ENCODE peak calls at places on chromosomes 3 and 15, in ten cellular contexts. G, Z, C, Y, D, L, O, A, P and T are unnamed samples.

GRCh38 chr3:98274914-98275313 is 7.4 kb upstream of the OR5H2 start:
- DNase-seq in G (no peak), Z (no peak), C (no peak), Y (no peak), D (no peak), L (no peak), O (no peak), A (no peak), P (no peak), T (no peak)

GRCh38 chr15:64985382-64986033 is 4.2 kb downstream of the SPG21 start:
- DNase-seq in G (peak), Z (no peak), C (no peak), Y (no peak), D (no peak), L (no peak), O (no peak), A (no peak), P (no peak), T (no peak)

GRCh38 chr15:68594533-68595259 is 15.9 kb downstream of the CORO2B start:
- DNase-seq in G (no peak), Z (no peak), C (no peak), Y (no peak), D (no peak), L (no peak), O (no peak), A (no peak), P (no peak), T (no peak)

GRCh38 chr3:66554178-66554577 is 53.4 kb upstream of the LRIG1 start:
- DNase-seq in G (peak), Z (no peak), C (no peak), Y (no peak), D (no peak), L (no peak), O (no peak), A (no peak), P (no peak), T (no peak)

GRCh38 chr3:112132975-112133448 is at the start of gene GCSAM:
- DNase-seq in G (no peak), Z (no peak), C (no peak), Y (peak), D (no peak), L (no peak), O (no peak), A (peak), P (no peak), T (no peak)

GRCh38 chr3:66396888-66397287 is 103.9 kb downstream of the LRIG1 start:
- DNase-seq in G (no peak), Z (no peak), C (no peak), Y (no peak), D (no peak), L (no peak), O (no peak), A (no peak), P (no peak), T (no peak)

GRCh38 chr15:45638641-45639040 is 3.8 kb downstream of the SQOR start:
- DNase-seq in G (peak), Z (no peak), C (no peak), Y (no peak), D (no peak), L (no peak), O (no peak), A (no peak), P (no peak), T (no peak)

GRCh38 chr3:119333773-119334492 is 39.8 kb downstream of the ARHGAP31 start:
- DNase-seq in G (no peak), Z (no peak), C (no peak), Y (no peak), D (no peak), L (no peak), O (no peak), A (no peak), P (no peak), T (no peak)

GRCh38 chr3:142888099-142888483 is 792 bp downstream of the PCOLCE2 start:
- DNase-seq in G (peak), Z (no peak), C (peak), Y (no peak), D (no peak), L (no peak), O (peak), A (no peak), P (peak), T (no peak)

GRCh38 chr3:4571690-4572334 is 78.7 kb downstream of the ITPR1 start:
- DNase-seq in G (peak), Z (peak), C (no peak), Y (no peak), D (no peak), L (no peak), O (peak), A (no peak), P (no peak), T (no peak)

GRCh38 chr3:15181511-15181910 is 24.5 kb upstream of the CAPN7 start:
- DNase-seq in G (no peak), Z (no peak), C (no peak), Y (no peak), D (no peak), L (no peak), O (no peak), A (no peak), P (no peak), T (no peak)

GRCh38 chr3:17032407-17033034 is 147.8 kb downstream of the PLCL2 start:
- DNase-seq in G (peak), Z (peak), C (peak), Y (no peak), D (no peak), L (no peak), O (peak), A (no peak), P (no peak), T (no peak)

GRCh38 chr15:67043939-67044771 is 21.2 kb upstream of the SMAD3 start:
- DNase-seq in G (peak), Z (peak), C (no peak), Y (no peak), D (peak), L (no peak), O (peak), A (no peak), P (no peak), T (no peak)

GRCh38 chr3:178971614-178972013 is 100.0 kb downstream of the ZMAT3 start:
- DNase-seq in G (no peak), Z (peak), C (no peak), Y (no peak), D (no peak), L (no peak), O (no peak), A (no peak), P (no peak), T (no peak)